ENCODE peak calls at places on chromosomes 6 and 20, in four cellular contexts. One of them, this sample, is unnamed. For H3K9me3, the result is how much of the 10 kb centered on the place peaks cover.

GRCh38 chr6:32816746-32817204 is at the start of gene HLA-DOB:
- DNase-seq in right lobe of liver: no peak
- DNase-seq in breast epithelium: no peak
- DNase-seq in A549: peak
- DNase-seq in this sample: peak

GRCh38 chr6:84193140-84193708 is 34.2 kb downstream of the CEP162 start:
- DNase-seq in A549: peak
- DNase-seq in right lobe of liver: no peak
- DNase-seq in breast epithelium: no peak
- DNase-seq in this sample: no peak

GRCh38 chr20:34403908-34404307 is 40.8 kb downstream of the ITCH start:
- DNase-seq in A549: no peak
- DNase-seq in breast epithelium: no peak
- DNase-seq in right lobe of liver: no peak
- DNase-seq in this sample: no peak

GRCh38 chr6:111806561-111807497 is 66.4 kb downstream of the FYN start:
- DNase-seq in A549: no peak
- DNase-seq in breast epithelium: no peak
- DNase-seq in right lobe of liver: no peak
- DNase-seq in this sample: no peak

GRCh38 chr20:63864545-63864977 is 509 bp upstream of the TPD52L2 start:
- DNase-seq in A549: no peak
- DNase-seq in breast epithelium: no peak
- DNase-seq in right lobe of liver: no peak
- DNase-seq in this sample: no peak

GRCh38 chr20:64144144-64144912 is 19.9 kb upstream of the MYT1 start:
- DNase-seq in breast epithelium: no peak
- DNase-seq in right lobe of liver: no peak
- DNase-seq in A549: no peak
- DNase-seq in this sample: no peak

GRCh38 chr20:3781153-3781910 is at the start of gene SPEF1:
- DNase-seq in breast epithelium: peak
- DNase-seq in A549: peak
- DNase-seq in right lobe of liver: peak
- DNase-seq in this sample: peak

GRCh38 chr6:52725530-52726192 is 37.6 kb downstream of the GSTA2 start:
- DNase-seq in right lobe of liver: no peak
- DNase-seq in A549: peak
- DNase-seq in breast epithelium: no peak
- DNase-seq in this sample: no peak

GRCh38 chr6:18997375-18997826 is 610.3 kb downstream of the RNF144B start:
- DNase-seq in breast epithelium: no peak
- DNase-seq in right lobe of liver: no peak
- DNase-seq in A549: peak
- DNase-seq in this sample: no peak

GRCh38 chr6:34052071-34052825 is 93.6 kb downstream of the GRM4 start:
- DNase-seq in breast epithelium: no peak
- DNase-seq in right lobe of liver: no peak
- DNase-seq in A549: no peak
- DNase-seq in this sample: no peak

GRCh38 chr6:85360794-85361642 is 88.9 kb upstream of the NT5E start:
- DNase-seq in breast epithelium: no peak
- DNase-seq in A549: peak
- DNase-seq in right lobe of liver: no peak
- DNase-seq in this sample: no peak

GRCh38 chr20:10177326-10177725 is 41.3 kb upstream of the SNAP25 start:
- DNase-seq in right lobe of liver: no peak
- DNase-seq in A549: no peak
- DNase-seq in breast epithelium: no peak
- DNase-seq in this sample: no peak

DNA sequence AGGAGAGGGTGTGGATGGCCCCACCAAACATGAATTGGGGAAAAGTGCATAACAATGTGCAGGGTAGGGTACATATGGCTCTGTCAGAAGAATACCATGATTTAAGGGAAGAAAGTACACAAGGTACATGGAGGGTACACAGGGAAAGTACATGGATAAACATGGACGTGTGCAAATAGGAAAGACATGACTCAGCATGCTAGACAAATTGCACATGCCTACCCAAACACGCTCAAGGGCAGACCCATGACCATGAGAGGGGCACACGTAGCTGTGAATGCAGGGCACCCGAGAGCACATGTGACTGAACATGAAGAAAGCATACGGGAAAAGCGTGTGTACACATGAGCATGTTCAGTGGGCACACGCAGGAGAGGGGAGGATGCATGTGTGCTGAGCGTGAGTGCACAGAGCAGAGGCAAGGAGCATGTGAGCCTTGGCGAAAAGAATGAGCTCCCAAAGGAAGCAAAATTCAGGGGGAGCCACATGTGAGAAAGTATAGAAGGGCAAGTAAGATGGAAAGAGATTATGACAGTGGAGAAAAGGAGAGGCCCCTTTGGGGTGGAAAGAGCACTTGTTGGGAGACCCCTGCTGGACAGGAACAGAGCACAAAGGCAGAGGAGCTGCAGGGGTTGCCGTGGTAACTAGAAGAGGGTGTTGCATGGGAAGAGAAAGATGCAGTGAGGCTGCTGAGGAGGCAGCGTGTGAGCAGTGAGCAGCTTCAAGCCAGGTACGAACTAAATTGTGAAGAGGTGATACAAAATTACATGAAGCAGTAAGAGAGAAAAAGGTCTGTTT is 17.8 kb downstream of the OR2H2 start:
- DNase-seq in right lobe of liver: no peak
- DNase-seq in A549: peak
- DNase-seq in breast epithelium: no peak
- DNase-seq in this sample: no peak
- TF ChIP-seq CTCF in right lobe of liver: no peak
- TF ChIP-seq CTCF in A549: peak
- TF ChIP-seq CTCF in breast epithelium: no peak
- TF ChIP-seq CTCF in this sample: no peak

GRCh38 chr20:25082498-25082873 is 545 bp upstream of the VSX1 start:
- DNase-seq in right lobe of liver: no peak
- DNase-seq in A549: peak
- DNase-seq in breast epithelium: no peak
- DNase-seq in this sample: no peak

GRCh38 chr20:25079171-25079570 is 2.8 kb downstream of the VSX1 start:
- DNase-seq in right lobe of liver: no peak
- DNase-seq in breast epithelium: no peak
- DNase-seq in A549: no peak
- DNase-seq in this sample: peak

GRCh38 chr20:25081730-25082497 is at the start of gene VSX1:
- DNase-seq in breast epithelium: no peak
- DNase-seq in A549: no peak
- DNase-seq in right lobe of liver: no peak
- DNase-seq in this sample: no peak

GRCh38 chr20:25083141-25083772 is 1.3 kb upstream of the VSX1 start:
- DNase-seq in A549: no peak
- DNase-seq in right lobe of liver: no peak
- DNase-seq in breast epithelium: no peak
- DNase-seq in this sample: no peak

DNA sequence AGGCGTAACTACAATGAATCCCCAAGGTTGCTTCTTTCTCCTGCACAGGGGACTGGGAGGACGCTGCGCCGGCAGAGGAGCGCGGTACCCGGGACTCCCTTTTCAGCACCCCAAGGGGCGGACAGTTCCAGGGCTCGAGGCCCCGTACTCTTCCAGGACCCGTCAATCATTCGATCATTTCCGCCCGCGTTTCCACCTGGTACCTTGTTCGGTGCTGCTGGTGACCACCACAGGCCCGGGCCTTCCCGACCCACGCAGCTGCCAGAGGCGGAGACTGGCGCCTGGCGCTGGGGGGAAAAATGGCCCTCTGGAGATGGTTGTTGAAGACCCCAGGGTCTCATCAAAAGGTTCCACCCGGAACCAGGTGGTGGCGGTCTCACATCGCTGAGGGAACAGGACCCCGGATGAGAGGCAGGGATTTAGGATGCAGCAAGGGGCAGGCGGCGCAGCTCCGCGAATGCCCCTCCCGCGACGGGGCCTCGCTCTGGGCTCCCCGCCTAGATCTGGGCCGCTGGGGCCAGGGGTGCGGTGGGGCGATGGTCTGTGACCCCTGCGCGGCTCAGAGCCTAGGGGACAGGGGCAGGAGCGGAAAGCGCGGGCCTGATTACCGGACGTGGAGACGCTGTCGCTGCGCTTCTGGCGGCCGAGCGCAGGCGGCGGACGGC is 744 bp downstream of the VSX1 start:
- DNase-seq in right lobe of liver: no peak
- DNase-seq in breast epithelium: no peak
- DNase-seq in A549: no peak
- DNase-seq in this sample: peak
- H3K4me3 ChIP-seq in right lobe of liver: no peak
- H3K4me3 ChIP-seq in breast epithelium: no peak
- H3K4me3 ChIP-seq in A549: peak
- H3K4me3 ChIP-seq in this sample: no peak

GRCh38 chr6:4812068-4812467 is 35.9 kb downstream of the CDYL start:
- DNase-seq in right lobe of liver: no peak
- DNase-seq in A549: no peak
- DNase-seq in breast epithelium: no peak
- DNase-seq in this sample: no peak
- H3K9me3 ChIP-seq in right lobe of liver: under half
- H3K9me3 ChIP-seq in A549: under half
- H3K9me3 ChIP-seq in breast epithelium: under half
- H3K9me3 ChIP-seq in this sample: under half

GRCh38 chr6:159007510-159007909 is 7.5 kb upstream of the RSPH3 start:
- DNase-seq in A549: no peak
- DNase-seq in breast epithelium: no peak
- DNase-seq in right lobe of liver: no peak
- DNase-seq in this sample: no peak
- TF ChIP-seq CTCF in A549: no peak
- TF ChIP-seq CTCF in breast epithelium: no peak
- TF ChIP-seq CTCF in right lobe of liver: no peak
- TF ChIP-seq CTCF in this sample: no peak

GRCh38 chr20:17598013-17598550 is 28.2 kb downstream of the DSTN start:
- DNase-seq in A549: no peak
- DNase-seq in breast epithelium: no peak
- DNase-seq in right lobe of liver: no peak
- DNase-seq in this sample: no peak

GRCh38 chr20:17605131-17605660 is 35.3 kb downstream of the DSTN start:
- DNase-seq in A549: no peak
- DNase-seq in right lobe of liver: peak
- DNase-seq in breast epithelium: no peak
- DNase-seq in this sample: peak

GRCh38 chr20:17602493-17602892 is 32.6 kb downstream of the DSTN start:
- DNase-seq in breast epithelium: no peak
- DNase-seq in right lobe of liver: no peak
- DNase-seq in A549: no peak
- DNase-seq in this sample: no peak

GRCh38 chr20:17606001-17606400 is 36.1 kb downstream of the DSTN start:
- DNase-seq in A549: no peak
- DNase-seq in right lobe of liver: no peak
- DNase-seq in breast epithelium: no peak
- DNase-seq in this sample: no peak

GRCh38 chr20:17601957-17602356 is 32.1 kb downstream of the DSTN start:
- DNase-seq in A549: no peak
- DNase-seq in right lobe of liver: no peak
- DNase-seq in breast epithelium: no peak
- DNase-seq in this sample: no peak
- H3K4me3 ChIP-seq in A549: no peak
- H3K4me3 ChIP-seq in right lobe of liver: no peak
- H3K4me3 ChIP-seq in breast epithelium: no peak
- H3K4me3 ChIP-seq in this sample: no peak

GRCh38 chr6:20034408-20034769 is 177.9 kb downstream of the MBOAT1 start:
- DNase-seq in right lobe of liver: no peak
- DNase-seq in A549: no peak
- DNase-seq in breast epithelium: no peak
- DNase-seq in this sample: no peak

GRCh38 chr6:20033697-20034407 is 178.4 kb downstream of the MBOAT1 start:
- DNase-seq in right lobe of liver: no peak
- DNase-seq in A549: no peak
- DNase-seq in breast epithelium: no peak
- DNase-seq in this sample: no peak

GRCh38 chr6:20028562-20028961 is 183.7 kb downstream of the MBOAT1 start:
- DNase-seq in breast epithelium: no peak
- DNase-seq in A549: no peak
- DNase-seq in right lobe of liver: no peak
- DNase-seq in this sample: no peak

GRCh38 chr6:20029979-20030378 is 182.3 kb downstream of the MBOAT1 start:
- DNase-seq in breast epithelium: no peak
- DNase-seq in A549: no peak
- DNase-seq in right lobe of liver: no peak
- DNase-seq in this sample: no peak

GRCh38 chr6:20031342-20031741 is 180.9 kb downstream of the MBOAT1 start:
- DNase-seq in A549: no peak
- DNase-seq in breast epithelium: no peak
- DNase-seq in right lobe of liver: no peak
- DNase-seq in this sample: no peak
- H3K9me3 ChIP-seq in A549: under half
- H3K9me3 ChIP-seq in breast epithelium: under half
- H3K9me3 ChIP-seq in right lobe of liver: under half
- H3K9me3 ChIP-seq in this sample: under half

DNA sequence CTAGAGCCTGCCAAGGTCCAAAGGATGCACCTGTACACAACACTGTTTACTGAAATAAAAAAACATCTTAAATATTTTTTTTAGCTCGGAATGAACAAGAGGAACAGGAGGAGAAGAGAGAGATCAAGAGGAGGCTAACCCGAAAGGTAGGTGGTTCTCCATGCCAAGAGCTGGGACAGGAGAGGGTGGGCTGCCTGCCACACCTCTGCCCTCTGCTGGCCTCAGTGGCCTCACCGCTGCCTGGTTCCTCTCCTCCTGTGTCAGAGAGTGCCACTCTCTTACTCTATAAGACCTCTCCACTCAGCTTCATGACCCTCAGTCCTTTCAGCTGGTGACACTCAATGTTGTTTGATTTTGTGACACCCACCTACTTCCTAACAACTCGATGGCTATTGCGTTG is 50.2 kb downstream of the TBC1D7 start:
- DNase-seq in A549: no peak
- DNase-seq in breast epithelium: no peak
- DNase-seq in right lobe of liver: no peak
- DNase-seq in this sample: no peak
- TF ChIP-seq CTCF in A549: no peak
- TF ChIP-seq CTCF in breast epithelium: no peak
- TF ChIP-seq CTCF in right lobe of liver: no peak
- TF ChIP-seq CTCF in this sample: no peak

DNA sequence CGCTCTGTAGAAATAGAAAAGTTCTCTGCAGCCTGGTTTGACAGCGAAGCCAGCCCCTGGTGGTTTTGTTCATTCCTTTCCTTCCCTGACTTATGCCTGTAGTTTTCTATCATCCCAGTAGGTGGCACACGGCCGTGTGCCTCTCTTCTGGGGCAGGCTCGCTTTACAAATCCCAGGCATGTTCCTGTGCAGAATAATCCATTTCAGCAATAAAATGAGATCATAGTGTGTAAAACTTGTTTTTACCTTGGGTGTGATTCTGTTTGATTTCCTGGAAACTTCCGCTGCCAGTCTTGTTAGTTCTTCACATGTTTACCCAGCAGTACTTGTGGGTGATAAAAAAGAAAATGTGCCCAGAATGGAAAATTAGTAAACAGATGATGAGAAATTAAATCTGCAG is 7.4 kb upstream of the INSM1 start:
- DNase-seq in A549: peak
- DNase-seq in right lobe of liver: no peak
- DNase-seq in breast epithelium: no peak
- DNase-seq in this sample: peak
- H3K4me3 ChIP-seq in A549: no peak
- H3K4me3 ChIP-seq in right lobe of liver: no peak
- H3K4me3 ChIP-seq in breast epithelium: no peak
- H3K4me3 ChIP-seq in this sample: no peak

This sample was measured in mucosa of descending colon.